ENCODE peak calls at places on chromosome 4, in nine cellular contexts. V, E, W, A, I, O, K, D and C are unnamed samples.

GRCh38 chr4:184003433-184003832 is 98.3 kb downstream of the STOX2 start:
- DNase-seq in D (no peak), W (no peak), K (no peak), E (no peak), I (no peak), A (no peak), V (no peak), O (no peak), C (no peak)

GRCh38 chr4:155392486-155393184 is 15.9 kb upstream of the MAP9 start:
- DNase-seq in W (no peak), A (peak), V (no peak), I (no peak), O (no peak), D (no peak), E (peak), K (peak), C (no peak)

GRCh38 chr4:38601244-38601915 is 62.6 kb upstream of the KLF3 start:
- DNase-seq in A (peak), V (no peak), E (peak), D (no peak), K (no peak), I (no peak), W (peak), O (no peak), C (no peak)

GRCh38 chr4:89486042-89486441 is 178.4 kb upstream of the GPRIN3 start:
- DNase-seq in W (no peak), A (peak), V (no peak), K (peak), E (peak), I (no peak), O (no peak), D (no peak), C (no peak)

GRCh38 chr4:76208005-76208765 is 5.4 kb downstream of the SCARB2 start:
- DNase-seq in O (peak), I (no peak), E (peak), K (peak), D (no peak), V (peak), A (peak), W (peak), C (peak)

GRCh38 chr4:138090918-138091659 is 151.1 kb downstream of the SLC7A11 start:
- DNase-seq in E (no peak), W (no peak), V (no peak), K (no peak), O (no peak), I (no peak), A (peak), D (no peak), C (no peak)

GRCh38 chr4:140037353-140038030 is 116.5 kb downstream of the MAML3 start:
- DNase-seq in A (peak), V (no peak), D (no peak), E (peak), W (no peak), K (peak), I (no peak), O (no peak), C (no peak)

GRCh38 chr4:71609651-71610050 is 174.2 kb downstream of the GC start:
- DNase-seq in E (no peak), W (no peak), I (no peak), K (no peak), O (no peak), V (no peak), D (no peak), A (no peak), C (no peak)

GRCh38 chr4:80535551-80535950 is 200.0 kb downstream of the CFAP299 start:
- DNase-seq in K (no peak), E (no peak), I (no peak), O (no peak), V (no peak), W (no peak), D (no peak), A (no peak), C (no peak)

GRCh38 chr4:145539677-145540076 is 58.0 kb downstream of the SMAD1 start:
- DNase-seq in K (no peak), V (no peak), I (no peak), W (no peak), E (no peak), O (no peak), A (no peak), D (no peak), C (no peak)

GRCh38 chr4:168264903-168265302 is 53.6 kb downstream of the DDX60 start:
- DNase-seq in D (no peak), I (no peak), V (no peak), A (no peak), E (no peak), W (peak), O (no peak), K (no peak), C (no peak)

GRCh38 chr4:86942185-86942666 is 7.4 kb downstream of the AFF1 start:
- DNase-seq in I (no peak), A (peak), W (no peak), O (no peak), D (no peak), E (no peak), K (no peak), V (no peak), C (no peak)

GRCh38 chr4:168421671-168422070 is 58.6 kb downstream of the DDX60L start:
- DNase-seq in O (no peak), I (no peak), K (no peak), V (no peak), W (no peak), D (peak), E (peak), A (peak), C (no peak)

GRCh38 chr4:186699298-186699697 is 24.4 kb downstream of the FAT1 start:
- DNase-seq in V (no peak), O (no peak), E (peak), D (no peak), K (no peak), I (no peak), W (no peak), A (no peak), C (no peak)

GRCh38 chr4:169096221-169096620 is 86.2 kb upstream of the CBR4 start:
- DNase-seq in A (no peak), W (no peak), O (no peak), V (no peak), E (no peak), I (no peak), D (no peak), K (no peak), C (no peak)

GRCh38 chr4:185640809-185641675 is 105.7 kb upstream of the PDLIM3 start:
- DNase-seq in K (peak), D (no peak), I (no peak), V (no peak), O (no peak), E (peak), W (peak), A (peak), C (no peak)

GRCh38 chr4:110625593-110626292 is 2.9 kb upstream of the PITX2 start:
- DNase-seq in O (no peak), E (no peak), D (no peak), A (no peak), V (no peak), W (no peak), K (no peak), I (no peak), C (no peak)

GRCh38 chr4:82017680-82018079 is 356.1 kb downstream of the HNRNPD start:
- DNase-seq in I (no peak), W (no peak), O (no peak), V (no peak), E (peak), A (peak), D (no peak), K (no peak), C (no peak)

GRCh38 chr4:157291071-157291470 is 70.5 kb downstream of the GRIA2 start:
- DNase-seq in I (no peak), K (no peak), D (no peak), E (no peak), A (no peak), O (no peak), W (no peak), V (no peak), C (no peak)

GRCh38 chr4:1726146-1726934 is 5.0 kb downstream of the TACC3 start:
- DNase-seq in I (peak), O (peak), A (peak), V (peak), E (peak), D (peak), K (peak), W (peak), C (peak)